ENCODE peak calls at places on chromosomes 13 and 19, in six cellular contexts. One of them, this sample, is unnamed.

GRCh38 chr19:27997069-27997468 is 1215.9 kb downstream of the UQCRFS1 start:
- DNase-seq in neural progenitor cell: no peak
- DNase-seq in PC-3: no peak
- DNase-seq in spleen: no peak
- DNase-seq in brain microvascular endothelial cell: no peak
- DNase-seq in naive thymus-derived CD4-positive, alpha-beta T cell: no peak
- DNase-seq in this sample: no peak

GRCh38 chr13:69243366-69243765 is 864.3 kb upstream of the ATXN8OS start:
- DNase-seq in neural progenitor cell: no peak
- DNase-seq in spleen: no peak
- DNase-seq in naive thymus-derived CD4-positive, alpha-beta T cell: no peak
- DNase-seq in brain microvascular endothelial cell: no peak
- DNase-seq in PC-3: peak; percentile 5
- DNase-seq in this sample: no peak

GRCh38 chr19:4575978-4576933 is 16.8 kb upstream of the SEMA6B start:
- DNase-seq in spleen: peak; percentile 90
- DNase-seq in brain microvascular endothelial cell: peak; percentile 66
- DNase-seq in naive thymus-derived CD4-positive, alpha-beta T cell: peak; percentile 62
- DNase-seq in PC-3: peak; percentile 68
- DNase-seq in neural progenitor cell: peak; percentile 69
- DNase-seq in this sample: no peak

GRCh38 chr19:28710278-28710677 is 502.7 kb downstream of the UQCRFS1 start:
- DNase-seq in PC-3: peak; percentile 65
- DNase-seq in spleen: no peak
- DNase-seq in neural progenitor cell: peak; percentile 73
- DNase-seq in brain microvascular endothelial cell: no peak
- DNase-seq in naive thymus-derived CD4-positive, alpha-beta T cell: peak; percentile 58
- DNase-seq in this sample: no peak

GRCh38 chr13:32752997-32753606 is 166.8 kb downstream of the PDS5B start:
- DNase-seq in brain microvascular endothelial cell: no peak
- DNase-seq in PC-3: no peak
- DNase-seq in spleen: no peak
- DNase-seq in neural progenitor cell: no peak
- DNase-seq in naive thymus-derived CD4-positive, alpha-beta T cell: no peak
- DNase-seq in this sample: no peak

GRCh38 chr19:28472843-28473242 is 740.1 kb downstream of the UQCRFS1 start:
- DNase-seq in naive thymus-derived CD4-positive, alpha-beta T cell: no peak
- DNase-seq in spleen: peak; percentile 76
- DNase-seq in neural progenitor cell: no peak
- DNase-seq in brain microvascular endothelial cell: no peak
- DNase-seq in PC-3: no peak
- DNase-seq in this sample: no peak

GRCh38 chr13:103238441-103238840 is 172.2 kb upstream of the SLC10A2 start:
- DNase-seq in PC-3: no peak
- DNase-seq in naive thymus-derived CD4-positive, alpha-beta T cell: no peak
- DNase-seq in spleen: no peak
- DNase-seq in neural progenitor cell: no peak
- DNase-seq in brain microvascular endothelial cell: no peak
- DNase-seq in this sample: no peak

GRCh38 chr13:113291997-113292862 is 4.8 kb upstream of the LAMP1 start:
- DNase-seq in spleen: no peak
- DNase-seq in neural progenitor cell: peak; percentile 49
- DNase-seq in brain microvascular endothelial cell: no peak
- DNase-seq in PC-3: peak; percentile 29
- DNase-seq in naive thymus-derived CD4-positive, alpha-beta T cell: peak; percentile 28
- DNase-seq in this sample: peak; percentile 63

GRCh38 chr19:44856438-44857083 is 10.5 kb downstream of the NECTIN2 start:
- DNase-seq in neural progenitor cell: no peak
- DNase-seq in PC-3: no peak
- DNase-seq in spleen: no peak
- DNase-seq in naive thymus-derived CD4-positive, alpha-beta T cell: no peak
- DNase-seq in brain microvascular endothelial cell: peak; percentile 48
- DNase-seq in this sample: no peak

GRCh38 chr13:76223565-76223964 is 587.4 kb downstream of the LMO7 start:
- DNase-seq in PC-3: no peak
- DNase-seq in brain microvascular endothelial cell: no peak
- DNase-seq in neural progenitor cell: peak; percentile 21
- DNase-seq in spleen: no peak
- DNase-seq in naive thymus-derived CD4-positive, alpha-beta T cell: no peak
- DNase-seq in this sample: no peak

GRCh38 chr13:44298314-44298713 is 75.3 kb upstream of the SERP2 start:
- DNase-seq in neural progenitor cell: no peak
- DNase-seq in spleen: no peak
- DNase-seq in brain microvascular endothelial cell: no peak
- DNase-seq in naive thymus-derived CD4-positive, alpha-beta T cell: no peak
- DNase-seq in PC-3: peak; percentile 84
- DNase-seq in this sample: no peak

GRCh38 chr19:33434090-33434885 is 60.8 kb downstream of the CEBPG start:
- DNase-seq in neural progenitor cell: no peak
- DNase-seq in spleen: peak; percentile 38
- DNase-seq in PC-3: no peak
- DNase-seq in brain microvascular endothelial cell: no peak
- DNase-seq in naive thymus-derived CD4-positive, alpha-beta T cell: no peak
- DNase-seq in this sample: no peak

GRCh38 chr13:61838568-61838967 is 422.9 kb upstream of the PCDH20 start:
- DNase-seq in neural progenitor cell: no peak
- DNase-seq in naive thymus-derived CD4-positive, alpha-beta T cell: no peak
- DNase-seq in brain microvascular endothelial cell: no peak
- DNase-seq in PC-3: no peak
- DNase-seq in spleen: no peak
- DNase-seq in this sample: no peak

GRCh38 chr19:55179570-55180484 is at the start of gene SYT5:
- DNase-seq in naive thymus-derived CD4-positive, alpha-beta T cell: peak; percentile 63
- DNase-seq in neural progenitor cell: peak; percentile 82
- DNase-seq in brain microvascular endothelial cell: no peak
- DNase-seq in PC-3: peak; percentile 64
- DNase-seq in spleen: peak; percentile 82
- DNase-seq in this sample: no peak

GRCh38 chr13:49580980-49581680 is 4.2 kb downstream of the RCBTB1 start:
- DNase-seq in spleen: no peak
- DNase-seq in neural progenitor cell: no peak
- DNase-seq in brain microvascular endothelial cell: no peak
- DNase-seq in PC-3: no peak
- DNase-seq in naive thymus-derived CD4-positive, alpha-beta T cell: no peak
- DNase-seq in this sample: no peak

GRCh38 chr19:13794388-13794751 is 873 bp upstream of the ZSWIM4 start:
- DNase-seq in spleen: peak; percentile 76
- DNase-seq in brain microvascular endothelial cell: peak; percentile 93
- DNase-seq in neural progenitor cell: no peak
- DNase-seq in PC-3: peak; percentile 63
- DNase-seq in naive thymus-derived CD4-positive, alpha-beta T cell: no peak
- DNase-seq in this sample: peak; percentile 92

GRCh38 chr13:40666905-40667621 is 622 bp upstream of the FOXO1 start:
- DNase-seq in neural progenitor cell: peak; percentile 84
- DNase-seq in PC-3: peak; percentile 16
- DNase-seq in spleen: peak; percentile 94
- DNase-seq in naive thymus-derived CD4-positive, alpha-beta T cell: no peak
- DNase-seq in brain microvascular endothelial cell: no peak
- DNase-seq in this sample: no peak

GRCh38 chr13:89550842-89551422 is 1796.6 kb upstream of the MIR17HG start:
- DNase-seq in PC-3: peak; percentile 37
- DNase-seq in naive thymus-derived CD4-positive, alpha-beta T cell: no peak
- DNase-seq in brain microvascular endothelial cell: no peak
- DNase-seq in neural progenitor cell: no peak
- DNase-seq in spleen: no peak
- DNase-seq in this sample: no peak

GRCh38 chr19:42443944-42444398 is 1.2 kb upstream of the CXCL17 start:
- DNase-seq in naive thymus-derived CD4-positive, alpha-beta T cell: no peak
- DNase-seq in spleen: no peak
- DNase-seq in PC-3: no peak
- DNase-seq in brain microvascular endothelial cell: no peak
- DNase-seq in neural progenitor cell: no peak
- DNase-seq in this sample: no peak

GRCh38 chr13:111422352-111422751 is 101.9 kb downstream of the TEX29 start:
- DNase-seq in neural progenitor cell: no peak
- DNase-seq in brain microvascular endothelial cell: no peak
- DNase-seq in spleen: no peak
- DNase-seq in naive thymus-derived CD4-positive, alpha-beta T cell: no peak
- DNase-seq in PC-3: no peak
- DNase-seq in this sample: no peak

GRCh38 chr19:8571006-8571411 is 6.2 kb downstream of the MYO1F start:
- DNase-seq in PC-3: peak; percentile 87
- DNase-seq in spleen: peak; percentile 90
- DNase-seq in brain microvascular endothelial cell: peak; percentile 56
- DNase-seq in neural progenitor cell: no peak
- DNase-seq in naive thymus-derived CD4-positive, alpha-beta T cell: peak; percentile 67
- DNase-seq in this sample: no peak

GRCh38 chr13:40070357-40070756 is 414.9 kb downstream of the COG6 start:
- DNase-seq in naive thymus-derived CD4-positive, alpha-beta T cell: no peak
- DNase-seq in neural progenitor cell: no peak
- DNase-seq in spleen: no peak
- DNase-seq in brain microvascular endothelial cell: no peak
- DNase-seq in PC-3: no peak
- DNase-seq in this sample: no peak

GRCh38 chr13:33676700-33677048 is 141.3 kb upstream of the RFC3 start:
- DNase-seq in neural progenitor cell: no peak
- DNase-seq in naive thymus-derived CD4-positive, alpha-beta T cell: no peak
- DNase-seq in spleen: no peak
- DNase-seq in brain microvascular endothelial cell: peak; percentile 36
- DNase-seq in PC-3: peak; percentile 65
- DNase-seq in this sample: peak; percentile 71

GRCh38 chr19:19115954-19116353 is 22.3 kb downstream of the TMEM161A start:
- DNase-seq in spleen: no peak
- DNase-seq in brain microvascular endothelial cell: no peak
- DNase-seq in neural progenitor cell: peak; percentile 72
- DNase-seq in PC-3: peak; percentile 25
- DNase-seq in naive thymus-derived CD4-positive, alpha-beta T cell: peak; percentile 34
- DNase-seq in this sample: no peak

GRCh38 chr13:107185889-107186288 is 618.0 kb upstream of the ARGLU1 start:
- DNase-seq in neural progenitor cell: no peak
- DNase-seq in naive thymus-derived CD4-positive, alpha-beta T cell: no peak
- DNase-seq in PC-3: peak; percentile 43
- DNase-seq in spleen: no peak
- DNase-seq in brain microvascular endothelial cell: peak; percentile 46
- DNase-seq in this sample: no peak

GRCh38 chr13:98508280-98509074 is 68.4 kb downstream of the STK24 start:
- DNase-seq in naive thymus-derived CD4-positive, alpha-beta T cell: no peak
- DNase-seq in neural progenitor cell: no peak
- DNase-seq in brain microvascular endothelial cell: peak; percentile 64
- DNase-seq in PC-3: no peak
- DNase-seq in spleen: no peak
- DNase-seq in this sample: no peak

GRCh38 chr19:33171222-33171795 is 22.8 kb upstream of the LRP3 start:
- DNase-seq in spleen: no peak
- DNase-seq in naive thymus-derived CD4-positive, alpha-beta T cell: no peak
- DNase-seq in brain microvascular endothelial cell: no peak
- DNase-seq in neural progenitor cell: no peak
- DNase-seq in PC-3: no peak
- DNase-seq in this sample: no peak

GRCh38 chr19:54254195-54254906 is 2.7 kb downstream of the LILRB5 start:
- DNase-seq in brain microvascular endothelial cell: no peak
- DNase-seq in PC-3: no peak
- DNase-seq in spleen: no peak
- DNase-seq in naive thymus-derived CD4-positive, alpha-beta T cell: no peak
- DNase-seq in neural progenitor cell: no peak
- DNase-seq in this sample: peak; percentile 47

DNA sequence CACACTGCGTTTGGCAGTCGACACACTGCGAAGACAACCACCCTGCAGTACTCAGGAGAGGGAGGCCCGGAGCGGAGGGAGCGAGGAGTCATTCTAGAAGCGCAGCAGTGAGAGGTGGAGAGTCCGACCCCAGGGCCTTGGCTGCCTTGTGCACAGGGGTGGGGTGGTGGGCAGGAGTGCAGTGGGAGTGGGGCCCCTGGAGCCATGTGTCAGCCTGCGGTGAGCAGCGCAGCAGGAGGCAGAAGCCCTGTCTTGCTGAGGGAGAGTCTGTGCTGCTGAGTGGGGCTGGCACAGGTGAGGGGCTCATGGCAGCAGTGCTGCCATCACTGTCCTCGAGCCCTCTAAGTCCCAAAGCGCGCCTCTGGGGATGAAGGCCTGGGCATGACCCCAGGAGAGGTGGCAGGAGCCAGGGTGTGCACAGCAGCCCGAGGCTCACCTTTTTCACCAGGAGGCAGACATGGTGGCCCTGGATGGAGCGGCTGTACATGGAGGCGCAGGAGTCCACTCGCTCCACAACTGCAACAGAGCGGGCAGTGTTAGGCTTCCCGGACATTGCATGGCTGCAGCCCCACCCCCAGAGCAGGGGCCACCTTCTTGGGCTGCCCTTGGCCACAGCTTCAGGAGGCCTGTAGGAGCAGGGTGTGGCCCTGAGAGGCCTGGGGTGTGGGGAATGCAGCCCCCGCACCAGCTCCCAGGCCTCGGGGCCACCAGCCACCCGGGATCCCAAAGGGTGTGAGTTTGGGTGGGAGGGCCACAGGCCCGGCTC is 11.7 kb downstream of the IZUMO4 start:
- DNase-seq in PC-3: no peak
- DNase-seq in naive thymus-derived CD4-positive, alpha-beta T cell: no peak
- DNase-seq in brain microvascular endothelial cell: no peak
- DNase-seq in spleen: no peak
- DNase-seq in neural progenitor cell: no peak
- DNase-seq in this sample: no peak
- H3K36me3 ChIP-seq in PC-3: peaks cover 40% of the 10 kb centered on the region
- H3K36me3 ChIP-seq in naive thymus-derived CD4-positive, alpha-beta T cell: peaks cover 92% of the 10 kb centered on the region
- H3K36me3 ChIP-seq in brain microvascular endothelial cell: peaks cover 81% of the 10 kb centered on the region
- H3K36me3 ChIP-seq in spleen: no peaks in the 10 kb centered on the region
- H3K36me3 ChIP-seq in neural progenitor cell: no peaks in the 10 kb centered on the region
- H3K36me3 ChIP-seq in this sample: peaks cover 81% of the 10 kb centered on the region

GRCh38 chr19:1221904-1222255 is 15.9 kb downstream of the CBARP start:
- DNase-seq in spleen: no peak
- DNase-seq in brain microvascular endothelial cell: no peak
- DNase-seq in naive thymus-derived CD4-positive, alpha-beta T cell: no peak
- DNase-seq in neural progenitor cell: no peak
- DNase-seq in PC-3: no peak
- DNase-seq in this sample: no peak
- H3K36me3 ChIP-seq in spleen: no peaks in the 10 kb centered on the region
- H3K36me3 ChIP-seq in brain microvascular endothelial cell: peaks cover 20% of the 10 kb centered on the region
- H3K36me3 ChIP-seq in naive thymus-derived CD4-positive, alpha-beta T cell: peaks cover 77% of the 10 kb centered on the region
- H3K36me3 ChIP-seq in neural progenitor cell: no peaks in the 10 kb centered on the region
- H3K36me3 ChIP-seq in PC-3: no peaks in the 10 kb centered on the region
- H3K36me3 ChIP-seq in this sample: peaks cover 47% of the 10 kb centered on the region

GRCh38 chr19:47269596-47269995 is 5.1 kb upstream of the INAFM1 start:
- DNase-seq in neural progenitor cell: no peak
- DNase-seq in PC-3: no peak
- DNase-seq in brain microvascular endothelial cell: no peak
- DNase-seq in spleen: no peak
- DNase-seq in naive thymus-derived CD4-positive, alpha-beta T cell: no peak
- DNase-seq in this sample: no peak
- H3K36me3 ChIP-seq in neural progenitor cell: no peaks in the 10 kb centered on the region
- H3K36me3 ChIP-seq in PC-3: no peaks in the 10 kb centered on the region
- H3K36me3 ChIP-seq in brain microvascular endothelial cell: peaks cover 43% of the 10 kb centered on the region
- H3K36me3 ChIP-seq in spleen: no peaks in the 10 kb centered on the region
- H3K36me3 ChIP-seq in naive thymus-derived CD4-positive, alpha-beta T cell: peaks cover 62% of the 10 kb centered on the region
- H3K36me3 ChIP-seq in this sample: peaks cover 63% of the 10 kb centered on the region

DNA sequence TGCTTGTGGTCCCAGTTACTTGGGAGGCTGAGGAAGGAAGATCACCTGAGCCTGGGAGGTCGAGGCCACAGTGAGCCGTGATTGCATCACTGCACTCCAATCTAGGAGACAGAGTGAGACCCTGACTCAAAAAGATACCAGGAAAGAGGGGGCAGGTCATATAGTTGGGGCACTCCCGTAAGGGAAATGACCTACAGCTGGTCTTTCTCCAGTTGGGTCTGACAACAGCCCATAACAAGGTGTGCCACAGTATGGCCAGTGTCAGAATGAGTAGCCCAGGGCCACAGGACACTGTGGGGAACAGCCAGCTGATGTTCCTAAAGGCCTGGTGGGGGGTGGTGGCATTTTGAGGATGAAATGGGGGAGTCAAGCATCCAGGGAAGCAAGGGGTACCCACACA is 10.8 kb downstream of the DNMT1 start:
- DNase-seq in neural progenitor cell: no peak
- DNase-seq in naive thymus-derived CD4-positive, alpha-beta T cell: no peak
- DNase-seq in brain microvascular endothelial cell: no peak
- DNase-seq in PC-3: no peak
- DNase-seq in spleen: no peak
- DNase-seq in this sample: no peak
- H3K36me3 ChIP-seq in neural progenitor cell: peaks cover 2% of the 10 kb centered on the region
- H3K36me3 ChIP-seq in naive thymus-derived CD4-positive, alpha-beta T cell: peaks cover 66% of the 10 kb centered on the region
- H3K36me3 ChIP-seq in brain microvascular endothelial cell: peaks cover 17% of the 10 kb centered on the region
- H3K36me3 ChIP-seq in PC-3: peaks cover 52% of the 10 kb centered on the region
- H3K36me3 ChIP-seq in spleen: no peaks in the 10 kb centered on the region
- H3K36me3 ChIP-seq in this sample: peaks cover 16% of the 10 kb centered on the region